ENCODE peak calls at places on chromosomes 4 and X, in six cellular contexts. C is nephron progenitor cell; M is stimulated activated CD8-positive, alpha-beta memory T cell treated with anti-CD3 and anti-CD28 coated beads, Interleukin-12 subunit alpha, Interleukin-12 subunit beta, amount 100 ng/mL, for 4 hours; N is GM12864; P is sciatic nerve; U is HS-5. E is an unnamed sample.

GRCh38 chr4:152206185-152206584 is 329.7 kb downstream of the FBXW7 start:
- DNase-seq in C (no peak), M (no peak), N (no peak), P (no peak), U (no peak), E (no peak)

GRCh38 chrX:15376956-15377355 is 7.3 kb downstream of the VEGFD start:
- DNase-seq in C (no peak), M (no peak), N (no peak), P (no peak), U (no peak), E (no peak)

GRCh38 chrX:68848189-68848940 is 19.5 kb downstream of the EFNB1 start:
- DNase-seq in C (no peak), M (no peak), N (no peak), P (no peak), U (no peak), E (no peak)

GRCh38 chr4:74423101-74423500 is 21.8 kb upstream of the AREG start:
- DNase-seq in C (no peak), M (no peak), N (no peak), P (no peak), U (no peak), E (no peak)

GRCh38 chr4:15891312-15891711 is 47.2 kb downstream of the FGFBP1 start:
- DNase-seq in C (no peak), M (no peak), N (no peak), P (no peak), U (no peak), E (no peak)

GRCh38 chr4:26238782-26239647 is 81.8 kb upstream of the RBPJ start:
- DNase-seq in C (no peak), M (no peak), N (no peak), P (no peak), U (no peak), E (no peak)

GRCh38 chr4:777520-778262 is 48.2 kb downstream of the CPLX1 start:
- DNase-seq in C (no peak), M (no peak), N (no peak), P (no peak), U (no peak), E (no peak)

GRCh38 chr4:14636563-14636962 is 365.7 kb upstream of the CPEB2 start:
- DNase-seq in C (no peak), M (no peak), N (no peak), P (no peak), U (no peak), E (no peak)

GRCh38 chr4:182143822-182144620 is 99.2 kb upstream of the TENM3 start:
- DNase-seq in C (peak), M (no peak), N (no peak), P (peak), U (peak), E (peak)

GRCh38 chrX:38882894-38883620 is 81.8 kb downstream of the MID1IP1 start:
- DNase-seq in C (no peak), M (no peak), N (no peak), P (no peak), U (peak), E (no peak)

GRCh38 chr4:107734120-107734519 is 14.1 kb upstream of the PAPSS1 start:
- DNase-seq in C (no peak), M (no peak), N (no peak), P (no peak), U (no peak), E (peak)

GRCh38 chr4:164169591-164169990 is 584.3 kb upstream of the SMIM31 start:
- DNase-seq in C (no peak), M (no peak), N (no peak), P (no peak), U (peak), E (no peak)

GRCh38 chr4:57071340-57071739 is 38.8 kb downstream of the IGFBP7 start:
- DNase-seq in C (no peak), M (no peak), N (no peak), P (no peak), U (no peak), E (no peak)

GRCh38 chrX:44914532-44915198 is 41.7 kb downstream of the KDM6A start:
- DNase-seq in C (no peak), M (no peak), N (no peak), P (no peak), U (no peak), E (no peak)

GRCh38 chr4:1556541-1557220 is 127.4 kb downstream of the FAM53A start:
- DNase-seq in C (no peak), M (no peak), N (no peak), P (no peak), U (no peak), E (peak)

GRCh38 chrX:70960728-70961127 is 29.8 kb upstream of the SLC7A3 start:
- DNase-seq in C (no peak), M (no peak), N (no peak), P (no peak), U (no peak), E (no peak)

GRCh38 chr4:84938316-84938715 is 28.2 kb downstream of the WDFY3 start:
- DNase-seq in C (no peak), M (no peak), N (no peak), P (no peak), U (peak), E (no peak)

GRCh38 chrX:24494544-24495113 is 29.5 kb downstream of the PDK3 start:
- DNase-seq in C (no peak), M (no peak), N (no peak), P (no peak), U (no peak), E (no peak)

E was measured in H9.